ENCODE peak calls at places on chromosomes 12 and 14, in six cellular contexts. N is fibroblast of lung, R is psoas muscle, V is AG04450, P is GM12865, L is NB4. U is an unnamed sample.

GRCh38 chr12:120381752-120382419 is 12.9 kb upstream of the MSI1 start:
- DNase-seq in N (peak; percentile 63), R (no peak), V (peak; percentile 8), P (no peak), L (no peak), U (no peak)

GRCh38 chr12:130526813-130527212 is 189.1 kb downstream of the PIWIL1 start:
- DNase-seq in N (no peak), R (no peak), V (no peak), P (no peak), L (peak; percentile 29), U (no peak)

GRCh38 chr14:91649930-91650329 is 82.0 kb downstream of the CATSPERB start:
- DNase-seq in N (peak; percentile 8), R (no peak), V (no peak), P (peak; percentile 46), L (peak; percentile 30), U (peak; percentile 26)

GRCh38 chr14:36941783-36942521 is 230.5 kb downstream of the SLC25A21 start:
- DNase-seq in N (peak; percentile 56), R (peak; percentile 70), V (no peak), P (peak; percentile 66), L (peak; percentile 69), U (peak; percentile 32)

GRCh38 chr14:59305231-59305630 is 116.8 kb downstream of the DAAM1 start:
- DNase-seq in N (peak; percentile 73), R (no peak), V (no peak), P (no peak), L (no peak), U (peak; percentile 41)

GRCh38 chr12:34394211-34395055 is 372.1 kb downstream of the ALG10 start:
- DNase-seq in N (no peak), R (peak; percentile 6), V (no peak), P (no peak), L (no peak), U (no peak)

GRCh38 chr12:1977588-1977987 is 26.7 kb downstream of the DCP1B start:
- DNase-seq in N (no peak), R (no peak), V (no peak), P (no peak), L (no peak), U (no peak)

GRCh38 chr12:114403044-114403689 is 2.8 kb downstream of the TBX5 start:
- DNase-seq in N (no peak), R (no peak), V (no peak), P (no peak), L (no peak), U (no peak)

GRCh38 chr12:96986883-96987523 is 79.9 kb downstream of the NEDD1 start:
- DNase-seq in N (peak; percentile 9), R (no peak), V (no peak), P (peak; percentile 33), L (peak; percentile 45), U (peak; percentile 18)

GRCh38 chr14:102220031-102220430 is 80.3 kb downstream of the WDR20 start:
- DNase-seq in N (no peak), R (no peak), V (no peak), P (peak; percentile 78), L (no peak), U (no peak)

GRCh38 chr14:92690171-92691011 is 58.0 kb downstream of the LGMN start:
- DNase-seq in N (peak; percentile 61), R (no peak), V (peak; percentile 10), P (peak; percentile 66), L (peak; percentile 45), U (peak; percentile 32)

GRCh38 chr14:60649815-60650381 is 621 bp upstream of the SIX1 start:
- DNase-seq in N (no peak), R (no peak), V (no peak), P (no peak), L (peak; percentile 14), U (no peak)

GRCh38 chr12:97306121-97306520 is 156.5 kb upstream of the RMST start:
- DNase-seq in N (no peak), R (no peak), V (no peak), P (peak; percentile 58), L (peak; percentile 19), U (no peak)

GRCh38 chr12:108928695-108929094 is 48.8 kb downstream of the DAO start:
- DNase-seq in N (no peak), R (no peak), V (no peak), P (no peak), L (no peak), U (no peak)

GRCh38 chr14:74065746-74066575 is 18.3 kb downstream of the ALDH6A1 start:
- DNase-seq in N (peak; percentile 19), R (no peak), V (no peak), P (no peak), L (no peak), U (no peak)

GRCh38 chr12:132506730-132507538 is 17.0 kb downstream of the FBRSL1 start:
- DNase-seq in N (peak; percentile 65), R (peak; percentile 86), V (peak; percentile 38), P (no peak), L (peak; percentile 99), U (no peak)

GRCh38 chr12:124539084-124540041 is 28.0 kb downstream of the NCOR2 start:
- DNase-seq in N (no peak), R (no peak), V (no peak), P (no peak), L (no peak), U (no peak)

GRCh38 chr12:124559182-124560017 is 8.0 kb downstream of the NCOR2 start:
- DNase-seq in N (peak; percentile 52), R (no peak), V (no peak), P (no peak), L (no peak), U (no peak)

GRCh38 chr14:99408286-99408970 is 72.2 kb downstream of the SETD3 start:
- DNase-seq in N (no peak), R (no peak), V (no peak), P (no peak), L (no peak), U (no peak)

GRCh38 chr12:65387396-65387795 is 108.9 kb downstream of the MSRB3 start:
- DNase-seq in N (no peak), R (no peak), V (peak; percentile 10), P (no peak), L (no peak), U (no peak)

GRCh38 chr14:88364710-88365413 is 20.6 kb upstream of the SPATA7 start:
- DNase-seq in N (no peak), R (no peak), V (no peak), P (no peak), L (no peak), U (no peak)

GRCh38 chr14:49594347-49595089 is 4.2 kb upstream of the LRR1 start:
- DNase-seq in N (peak; percentile 84), R (no peak), V (peak; percentile 46), P (peak; percentile 83), L (no peak), U (no peak)

GRCh38 chr14:103118663-103119404 is 4.4 kb upstream of the TNFAIP2 start:
- DNase-seq in N (no peak), R (peak; percentile 68), V (no peak), P (no peak), L (peak; percentile 86), U (no peak)

GRCh38 chr12:94603434-94604068 is 46.8 kb downstream of the TMCC3 start:
- DNase-seq in N (no peak), R (no peak), V (no peak), P (peak; percentile 54), L (peak; percentile 59), U (no peak)

GRCh38 chr14:104141621-104142091 is 3.3 kb downstream of the KIF26A start:
- DNase-seq in N (no peak), R (peak; percentile 10), V (no peak), P (no peak), L (no peak), U (no peak)

GRCh38 chr14:101361451-101362433 is 199.6 kb upstream of the DIO3 start:
- DNase-seq in N (no peak), R (no peak), V (no peak), P (no peak), L (peak; percentile 10), U (no peak)

GRCh38 chr12:48142818-48143674 is 14.3 kb downstream of the ASB8 start:
- DNase-seq in N (no peak), R (no peak), V (no peak), P (no peak), L (no peak), U (no peak)

GRCh38 chr14:77099425-77100167 is 1.5 kb downstream of the CIPC start:
- DNase-seq in N (peak; percentile 72), R (no peak), V (peak; percentile 21), P (no peak), L (peak; percentile 20), U (peak; percentile 28)

GRCh38 chr14:21192875-21193535 is 37.1 kb upstream of the OR5AU1 start:
- DNase-seq in N (peak; percentile 51), R (no peak), V (no peak), P (no peak), L (no peak), U (no peak)

GRCh38 chr12:132606466-132606865 is 3.9 kb downstream of the LRCOL1 start:
- DNase-seq in N (no peak), R (no peak), V (no peak), P (no peak), L (peak; percentile 43), U (no peak)

GRCh38 chr14:103488960-103489359 is 33.7 kb downstream of the CKB start:
- DNase-seq in N (peak; percentile 56), R (no peak), V (peak; percentile 16), P (no peak), L (no peak), U (no peak)

GRCh38 chr12:52925717-52926595 is 21.1 kb upstream of the KRT8 start:
- DNase-seq in N (no peak), R (no peak), V (no peak), P (no peak), L (no peak), U (no peak)
- H3K4me3 ChIP-seq in N (no peak overlapping the region), R (no peak overlapping the region), V (no peak overlapping the region), P (no peak overlapping the region), L (no peak overlapping the region), U (no peak overlapping the region)

GRCh38 chr12:77010637-77011548 is 54.5 kb downstream of the E2F7 start:
- DNase-seq in N (peak; percentile 62), R (peak; percentile 61), V (peak; percentile 72), P (peak; percentile 75), L (peak; percentile 76), U (peak; percentile 49)
- TF ChIP-seq CTCF in N (peak; percentile 99), R (peak; percentile 88), V (peak; percentile 100), P (peak; percentile 94), L (peak; percentile 98), U (peak; percentile 100)

GRCh38 chr12:77228376-77228775 is 163.0 kb upstream of the E2F7 start:
- DNase-seq in N (no peak), R (no peak), V (no peak), P (no peak), L (no peak), U (no peak)

GRCh38 chr12:77236066-77236465 is 170.7 kb upstream of the E2F7 start:
- DNase-seq in N (peak; percentile 75), R (no peak), V (no peak), P (no peak), L (no peak), U (peak; percentile 71)

GRCh38 chr12:77229640-77230442 is 164.5 kb upstream of the E2F7 start:
- DNase-seq in N (peak; percentile 35), R (no peak), V (no peak), P (no peak), L (no peak), U (no peak)

GRCh38 chr12:77231548-77231947 is 166.2 kb upstream of the E2F7 start:
- DNase-seq in N (peak; percentile 91), R (peak; percentile 69), V (peak; percentile 15), P (no peak), L (peak; percentile 2), U (peak; percentile 67)

GRCh38 chr12:77232045-77232444 is 166.7 kb upstream of the E2F7 start:
- DNase-seq in N (peak; percentile 77), R (no peak), V (peak; percentile 45), P (no peak), L (no peak), U (no peak)
- H3K4me3 ChIP-seq in N (no peak overlapping the region), R (no peak overlapping the region), V (no peak overlapping the region), P (no peak overlapping the region), L (no peak overlapping the region), U (no peak overlapping the region)

GRCh38 chr14:68941820-68942219 is 37.3 kb downstream of the ACTN1 start:
- DNase-seq in N (peak; percentile 97), R (peak; percentile 47), V (peak; percentile 61), P (no peak), L (no peak), U (peak; percentile 89)
- TF ChIP-seq CTCF in N (peak; percentile 37), R (peak; percentile 29), V (peak; percentile 55), P (peak; percentile 2), L (no peak), U (peak; percentile 63)

U was measured in astrocyte of the cerebellum.